ENCODE peak calls at places on chromosomes 6 and 20, in four cellular contexts. R, S, V and Z are unnamed samples.

GRCh38 chr6:136695410-136695809 is 96.9 kb downstream of the MAP3K5 start:
- DNase-seq in S (no peak), R (no peak), V (no peak), Z (no peak)

GRCh38 chr6:100719883-100720682 is 161.0 kb downstream of the ASCC3 start:
- DNase-seq in R (no peak), V (no peak), S (no peak), Z (no peak)

GRCh38 chr6:139308936-139309603 is 17.3 kb upstream of the TXLNB start:
- DNase-seq in R (no peak), V (no peak), S (no peak), Z (no peak)

GRCh38 chr20:33072813-33073212 is 6.6 kb upstream of the BPIFB4 start:
- DNase-seq in V (no peak), R (no peak), S (no peak), Z (no peak)

GRCh38 chr6:43308101-43308989 is at the start of gene CRIP3:
- DNase-seq in S (peak), V (no peak), R (no peak), Z (no peak)

GRCh38 chr20:8557711-8558110 is 425.6 kb downstream of the PLCB1 start:
- DNase-seq in R (no peak), S (no peak), V (no peak), Z (no peak)

GRCh38 chr20:18527836-18528235 is 20.1 kb downstream of the SEC23B start:
- DNase-seq in S (no peak), V (no peak), R (no peak), Z (no peak)

GRCh38 chr6:142374090-142374783 is 72.4 kb downstream of the ADGRG6 start:
- DNase-seq in S (peak), V (no peak), R (no peak), Z (no peak)

GRCh38 chr6:18415671-18416340 is 28.7 kb downstream of the RNF144B start:
- DNase-seq in S (no peak), V (no peak), R (no peak), Z (peak)

GRCh38 chr6:50820590-50821234 is 2.0 kb downstream of the TFAP2B start:
- DNase-seq in R (no peak), S (no peak), V (no peak), Z (no peak)

GRCh38 chr6:134932121-134932520 is 17.8 kb downstream of the ALDH8A1 start:
- DNase-seq in R (no peak), V (no peak), S (no peak), Z (no peak)

GRCh38 chr6:170124836-170125235 is 166.0 kb downstream of the DLL1 start:
- DNase-seq in S (peak), V (no peak), R (no peak), Z (no peak)

GRCh38 chr6:41336824-41337223 is 1.4 kb downstream of the NCR2 start:
- DNase-seq in R (no peak), V (no peak), S (no peak), Z (no peak)

GRCh38 chr6:150694889-150695288 is 95.2 kb downstream of the PLEKHG1 start:
- DNase-seq in S (no peak), V (no peak), R (no peak), Z (no peak)

GRCh38 chr20:13061381-13061780 is 52.6 kb downstream of the SPTLC3 start:
- DNase-seq in S (no peak), R (no peak), V (peak), Z (no peak)

GRCh38 chr20:37226889-37227288 is 34.7 kb downstream of the GHRH start:
- DNase-seq in V (no peak), S (no peak), R (peak), Z (no peak)

GRCh38 chr6:40537446-40537845 is 49.7 kb downstream of the LRFN2 start:
- DNase-seq in S (no peak), V (no peak), R (no peak), Z (no peak)

GRCh38 chr6:156028310-156029131 is 572.9 kb upstream of the NOX3 start:
- DNase-seq in S (no peak), V (no peak), R (no peak), Z (no peak)

GRCh38 chr6:23086100-23086499 is 516.7 kb downstream of the HDGFL1 start:
- DNase-seq in S (no peak), R (no peak), V (no peak), Z (no peak)

GRCh38 chr6:116287668-116288282 is 8.0 kb upstream of the TSPYL1 start:
- DNase-seq in R (no peak), V (no peak), S (no peak), Z (no peak)

GRCh38 chr6:26016326-26017275 is 54.0 kb downstream of the TRIM38 start:
- DNase-seq in R (no peak), V (no peak), S (peak), Z (no peak)

GRCh38 chr20:47940101-47940813 is 155.0 kb upstream of the SULF2 start:
- DNase-seq in R (no peak), S (no peak), V (no peak), Z (no peak)

GRCh38 chr6:63476302-63476701 is 96.0 kb upstream of the LOC128125822 start:
- DNase-seq in S (peak), R (no peak), V (no peak), Z (no peak)

GRCh38 chr6:137869781-137870180 is 2.7 kb downstream of the TNFAIP3 start:
- DNase-seq in S (no peak), V (no peak), R (no peak), Z (no peak)

GRCh38 chr6:44446626-44447297 is 59.3 kb downstream of the CDC5L start:
- DNase-seq in S (no peak), V (peak), R (no peak), Z (no peak)

GRCh38 chr20:25408170-25408547 is 686 bp downstream of the GINS1 start:
- DNase-seq in R (no peak), S (no peak), V (no peak), Z (no peak)

GRCh38 chr6:131982740-131983259 is 31.6 kb upstream of the CCN2 start:
- DNase-seq in R (no peak), S (no peak), V (no peak), Z (no peak)

GRCh38 chr6:13873288-13874190 is 51.2 kb upstream of the RNF182 start:
- DNase-seq in V (peak), R (peak), S (peak), Z (no peak)

GRCh38 chr20:1856419-1856818 is 38.8 kb upstream of the SIRPA start:
- DNase-seq in R (no peak), S (no peak), V (no peak), Z (no peak)

GRCh38 chr20:38536310-38536709 is 44.7 kb upstream of the ADIG start:
- DNase-seq in R (no peak), V (no peak), S (no peak), Z (no peak)

GRCh38 chr6:151141685-151142084 is 98.1 kb upstream of the AKAP12 start:
- DNase-seq in R (no peak), S (no peak), V (no peak), Z (no peak)

GRCh38 chr20:44692932-44693476 is 22.2 kb upstream of the CCN5 start:
- DNase-seq in V (peak), S (peak), R (no peak), Z (peak)

GRCh38 chr6:43770417-43771209 is 602 bp downstream of the VEGFA start:
- DNase-seq in R (peak), V (no peak), S (peak), Z (no peak)

GRCh38 chr20:40689100-40689942 is at the start of gene MAFB:
- DNase-seq in R (peak), S (peak), V (peak), Z (no peak)

GRCh38 chr6:148559848-148560433 is 186.9 kb upstream of the UST start:
- DNase-seq in S (peak), V (no peak), R (peak), Z (peak)

GRCh38 chr6:34237316-34237721 is 646 bp downstream of the HMGA1 start:
- DNase-seq in S (no peak), R (peak), V (no peak), Z (no peak)

GRCh38 chr6:34239240-34239825 is 2.7 kb downstream of the HMGA1 start:
- DNase-seq in S (no peak), R (no peak), V (no peak), Z (no peak)

GRCh38 chr6:34236423-34237315 is at the start of gene HMGA1:
- DNase-seq in R (peak), S (peak), V (no peak), Z (peak)

GRCh38 chr6:34238507-34239239 is 2.0 kb downstream of the HMGA1 start:
- DNase-seq in S (peak), R (no peak), V (no peak), Z (no peak)

DNA sequence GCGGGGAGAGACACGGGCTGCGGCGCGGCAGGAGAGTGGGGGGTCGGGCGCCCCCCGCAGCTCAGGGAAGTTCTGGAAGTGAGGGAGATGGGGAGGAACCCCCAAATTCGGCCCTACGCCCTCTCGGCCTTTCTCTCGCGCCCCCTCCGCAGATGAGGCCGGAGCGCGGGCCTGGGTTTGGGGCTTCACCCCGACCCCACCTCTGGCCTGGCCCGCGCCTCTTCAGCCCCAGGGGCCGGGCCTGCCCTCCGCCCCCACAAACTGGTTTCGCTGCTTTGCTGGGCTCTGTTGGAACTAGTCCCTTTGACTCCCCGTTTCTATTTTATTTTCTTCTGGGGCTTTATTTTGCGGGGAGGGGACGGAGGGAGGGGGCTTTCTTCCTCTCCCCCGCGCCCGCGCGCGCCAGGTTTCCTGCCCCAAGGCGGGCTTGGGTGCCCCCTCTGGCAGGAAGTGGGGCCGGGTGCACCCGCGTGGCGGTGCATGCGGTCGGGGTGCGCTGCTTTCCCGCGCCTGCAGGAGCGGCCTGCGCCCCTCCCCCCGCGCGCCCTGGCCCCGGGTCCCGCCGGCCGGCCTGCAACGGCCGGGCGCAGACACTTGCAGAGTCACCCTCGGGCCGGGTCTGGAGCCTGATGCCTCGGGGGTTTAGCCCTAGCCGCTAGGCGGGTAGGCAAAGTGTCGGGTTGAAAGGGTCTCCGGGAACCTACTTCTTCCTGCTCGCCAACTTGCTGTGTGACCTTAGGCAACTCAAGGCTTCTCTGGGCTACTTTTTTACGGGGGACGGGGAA is 1.2 kb downstream of the HMGA1 start:
- DNase-seq in S (peak), V (no peak), R (peak), Z (no peak)
- TF ChIP-seq CTCF in S (peak), V (peak), R (no peak), Z (peak)

DNA sequence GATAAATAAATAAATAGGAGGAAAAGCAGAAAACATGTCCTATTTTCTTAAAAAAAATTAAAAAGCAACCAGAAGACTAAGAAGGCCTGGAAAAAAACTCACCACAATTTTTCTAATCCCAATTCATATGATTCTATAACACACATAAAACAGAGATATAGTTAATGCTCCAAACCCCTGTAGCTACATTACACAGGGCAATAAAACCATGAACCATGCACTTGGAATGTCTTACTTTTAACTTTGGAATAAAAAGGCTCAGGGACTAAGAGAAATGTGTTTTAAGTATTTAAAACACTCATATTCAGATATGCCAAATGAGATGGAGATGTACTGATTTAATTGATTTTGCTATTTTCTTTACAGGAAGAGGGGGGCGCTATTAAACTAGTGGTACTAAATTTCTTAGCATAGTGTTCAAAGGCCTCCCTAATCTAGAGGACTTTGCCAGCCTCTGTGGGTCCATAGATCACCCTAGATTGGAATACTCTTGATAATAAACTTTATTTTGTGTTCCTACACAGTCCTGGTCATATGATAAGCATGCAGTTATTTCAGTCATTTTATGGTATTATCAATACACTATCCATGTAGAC is 30.3 kb upstream of the GCM1 start:
- DNase-seq in S (no peak), V (no peak), R (no peak), Z (no peak)
- TF ChIP-seq CTCF in S (no peak), V (no peak), R (no peak), Z (no peak)

GRCh38 chr6:24394777-24395437 is 7.8 kb upstream of the MRS2 start:
- DNase-seq in S (no peak), R (no peak), V (no peak), Z (no peak)

GRCh38 chr6:24394061-24394460 is 8.7 kb upstream of the MRS2 start:
- DNase-seq in V (no peak), R (no peak), S (no peak), Z (no peak)

GRCh38 chr6:24397631-24398030 is 5.1 kb upstream of the MRS2 start:
- DNase-seq in R (no peak), V (no peak), S (no peak), Z (no peak)

GRCh38 chr6:24401458-24401857 is 1.3 kb upstream of the MRS2 start:
- DNase-seq in V (no peak), S (peak), R (no peak), Z (no peak)

GRCh38 chr6:24396764-24397163 is 6.0 kb upstream of the MRS2 start:
- DNase-seq in V (no peak), S (no peak), R (no peak), Z (no peak)
- TF ChIP-seq CTCF in V (no peak), S (no peak), R (no peak), Z (no peak)

DNA sequence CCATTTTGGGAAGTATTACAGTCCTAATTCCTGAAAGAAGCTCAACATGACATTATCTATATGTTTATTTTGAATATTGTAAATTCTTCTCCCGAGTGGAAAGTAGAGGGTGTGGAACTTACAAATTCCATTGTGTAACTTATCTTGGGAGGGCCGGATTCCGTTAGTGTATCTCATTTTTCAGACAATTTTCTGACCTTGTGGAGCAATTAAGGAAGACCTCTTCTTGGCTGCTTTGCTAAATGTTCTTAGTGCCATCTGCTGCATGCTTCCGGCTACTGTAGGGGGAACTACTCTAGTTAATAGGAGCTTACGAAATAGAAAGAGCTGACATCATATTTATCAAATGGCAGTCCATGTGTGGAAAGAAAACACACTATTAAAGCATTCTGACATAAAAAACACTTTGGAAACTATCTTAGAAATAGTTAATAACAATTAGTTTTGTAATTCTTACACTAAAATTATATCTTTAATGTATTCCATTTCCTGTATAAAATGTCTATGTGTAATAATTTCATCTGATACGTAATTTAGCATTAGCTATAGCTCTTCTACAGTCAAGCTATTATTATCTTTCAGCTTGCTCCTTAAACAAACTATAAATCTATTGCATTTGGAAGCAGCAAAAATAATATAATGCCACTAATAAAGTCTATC is 41.5 kb upstream of the KCNQ5 start:
- DNase-seq in R (no peak), S (peak), V (peak), Z (peak)
- TF ChIP-seq CTCF in R (no peak), S (peak), V (peak), Z (peak)